ENCODE peak calls at places on chromosomes 7 and 10, in ten cellular contexts. L, V, I, Q, M, O, E, T, H and S are unnamed samples.

GRCh38 chr7:41869596-41869995 is 166.7 kb upstream of the INHBA start:
- DNase-seq in L (no peak), V (no peak), I (no peak), Q (no peak), M (no peak), O (no peak), E (no peak), T (peak; percentile 28), H (no peak), S (no peak)

GRCh38 chr10:4183761-4184261 is 398.8 kb upstream of the KLF6 start:
- DNase-seq in L (no peak), V (peak; percentile 77), I (no peak), Q (no peak), M (no peak), O (no peak), E (no peak), T (no peak), H (no peak), S (no peak)

GRCh38 chr7:95199779-95200558 is 124.4 kb downstream of the PON1 start:
- DNase-seq in L (no peak), V (no peak), I (no peak), Q (peak; percentile 36), M (no peak), O (peak; percentile 64), E (peak; percentile 48), T (no peak), H (peak; percentile 24), S (peak; percentile 27)

GRCh38 chr7:18177815-18178660 is 150.4 kb upstream of the PRPS1L1 start:
- DNase-seq in L (no peak), V (no peak), I (no peak), Q (no peak), M (no peak), O (no peak), E (no peak), T (no peak), H (no peak), S (peak; percentile 57)

GRCh38 chr7:87797395-87797794 is 78.8 kb downstream of the SLC25A40 start:
- DNase-seq in L (no peak), V (no peak), I (no peak), Q (no peak), M (no peak), O (no peak), E (no peak), T (no peak), H (no peak), S (no peak)

GRCh38 chr7:71521506-71521905 is 389.6 kb downstream of the GALNT17 start:
- DNase-seq in L (peak; percentile 61), V (no peak), I (no peak), Q (no peak), M (no peak), O (no peak), E (no peak), T (no peak), H (no peak), S (no peak)

GRCh38 chr7:84013616-84014240 is 180.9 kb downstream of the SEMA3A start:
- DNase-seq in L (no peak), V (no peak), I (no peak), Q (no peak), M (no peak), O (no peak), E (no peak), T (no peak), H (no peak), S (no peak)

GRCh38 chr10:82742478-82742877 is 867.5 kb downstream of the NRG3 start:
- DNase-seq in L (no peak), V (no peak), I (no peak), Q (no peak), M (no peak), O (no peak), E (no peak), T (no peak), H (no peak), S (no peak)

GRCh38 chr7:155852426-155853301 is 40.4 kb upstream of the SHH start:
- DNase-seq in L (no peak), V (no peak), I (peak; percentile 34), Q (no peak), M (no peak), O (peak; percentile 28), E (no peak), T (no peak), H (no peak), S (no peak)

GRCh38 chr7:113199841-113200240 is 81.5 kb upstream of the SMIM30 start:
- DNase-seq in L (no peak), V (no peak), I (no peak), Q (no peak), M (no peak), O (no peak), E (no peak), T (no peak), H (no peak), S (no peak)

GRCh38 chr10:100303724-100304319 is 17.3 kb upstream of the BLOC1S2 start:
- DNase-seq in L (no peak), V (no peak), I (no peak), Q (no peak), M (no peak), O (no peak), E (no peak), T (no peak), H (peak; percentile 32), S (peak; percentile 60)

GRCh38 chr10:116109881-116110280 is 163.1 kb downstream of the GFRA1 start:
- DNase-seq in L (no peak), V (no peak), I (no peak), Q (no peak), M (no peak), O (no peak), E (no peak), T (no peak), H (no peak), S (no peak)

GRCh38 chr7:28236560-28236959 is 56.0 kb upstream of the JAZF1 start:
- DNase-seq in L (no peak), V (no peak), I (no peak), Q (no peak), M (no peak), O (no peak), E (no peak), T (no peak), H (no peak), S (no peak)

GRCh38 chr10:36023939-36024338 is 381.8 kb upstream of the FZD8 start:
- DNase-seq in L (no peak), V (peak; percentile 57), I (no peak), Q (no peak), M (peak; percentile 5), O (no peak), E (no peak), T (no peak), H (no peak), S (no peak)

GRCh38 chr10:99329238-99329890 is at the start of gene CNNM1:
- DNase-seq in L (peak; percentile 54), V (no peak), I (peak; percentile 72), Q (peak; percentile 47), M (no peak), O (peak; percentile 74), E (no peak), T (peak; percentile 28), H (no peak), S (peak; percentile 29)

GRCh38 chr7:116499168-116500070 is at the start of gene CAV2:
- DNase-seq in L (peak; percentile 77), V (no peak), I (no peak), Q (peak; percentile 78), M (peak; percentile 77), O (peak; percentile 81), E (peak; percentile 84), T (peak; percentile 86), H (peak; percentile 74), S (peak; percentile 39)

GRCh38 chr10:118615888-118616287 is 20.4 kb upstream of the PRLHR start:
- DNase-seq in L (no peak), V (no peak), I (no peak), Q (no peak), M (peak; percentile 4), O (no peak), E (no peak), T (no peak), H (peak; percentile 10), S (no peak)
- TF ChIP-seq CTCF in L (no peak), V (no peak), I (peak; percentile 63), Q (no peak), M (no peak), O (no peak), E (no peak), T (no peak), H (peak; percentile 59), S (no peak)

GRCh38 chr7:77989981-77990566 is 191.5 kb downstream of the PHTF2 start:
- DNase-seq in L (no peak), V (no peak), I (no peak), Q (no peak), M (no peak), O (no peak), E (no peak), T (no peak), H (no peak), S (no peak)
- TF ChIP-seq CTCF in L (no peak), V (no peak), I (peak; percentile 49), Q (no peak), M (no peak), O (no peak), E (no peak), T (no peak), H (peak; percentile 20), S (peak; percentile 25)

DNA sequence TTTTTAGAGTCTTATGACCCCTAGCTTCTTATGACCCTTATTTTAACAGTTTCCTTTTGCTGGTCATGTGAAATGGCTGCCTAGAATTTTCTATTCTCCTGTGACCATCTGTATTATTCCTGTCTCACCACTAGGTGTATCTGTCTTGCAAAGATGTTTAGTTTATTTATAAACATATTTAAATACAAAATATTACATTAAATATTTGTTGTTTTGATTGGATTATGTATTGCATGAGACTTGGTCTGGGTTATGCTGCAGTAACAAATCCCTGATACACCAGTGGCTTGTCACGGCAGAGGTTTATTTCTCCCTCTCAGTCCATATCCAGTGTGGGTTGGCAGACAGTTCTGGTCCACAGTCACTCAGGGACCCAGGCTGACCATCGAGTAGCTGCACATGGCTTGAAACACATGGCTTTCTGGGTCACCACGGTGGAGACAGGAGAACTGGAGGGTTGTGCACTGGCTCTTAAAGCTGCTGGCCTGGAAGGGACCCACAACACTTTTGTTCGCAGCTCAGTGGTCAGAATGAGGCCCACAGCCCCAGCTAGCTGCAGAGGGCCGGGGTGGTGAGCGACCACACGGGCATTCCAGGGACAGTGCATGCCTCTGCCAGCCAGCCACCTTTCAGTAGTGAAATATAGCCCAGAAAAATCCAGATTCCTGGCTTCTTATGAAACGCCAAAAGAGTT is 7.4 kb downstream of the RASSF4 start:
- DNase-seq in L (no peak), V (no peak), I (no peak), Q (no peak), M (no peak), O (no peak), E (peak; percentile 35), T (no peak), H (no peak), S (no peak)
- TF ChIP-seq CTCF in L (peak; percentile 22), V (peak; percentile 3), I (peak; percentile 66), Q (no peak), M (no peak), O (no peak), E (peak; percentile 27), T (no peak), H (no peak), S (peak; percentile 11)

DNA sequence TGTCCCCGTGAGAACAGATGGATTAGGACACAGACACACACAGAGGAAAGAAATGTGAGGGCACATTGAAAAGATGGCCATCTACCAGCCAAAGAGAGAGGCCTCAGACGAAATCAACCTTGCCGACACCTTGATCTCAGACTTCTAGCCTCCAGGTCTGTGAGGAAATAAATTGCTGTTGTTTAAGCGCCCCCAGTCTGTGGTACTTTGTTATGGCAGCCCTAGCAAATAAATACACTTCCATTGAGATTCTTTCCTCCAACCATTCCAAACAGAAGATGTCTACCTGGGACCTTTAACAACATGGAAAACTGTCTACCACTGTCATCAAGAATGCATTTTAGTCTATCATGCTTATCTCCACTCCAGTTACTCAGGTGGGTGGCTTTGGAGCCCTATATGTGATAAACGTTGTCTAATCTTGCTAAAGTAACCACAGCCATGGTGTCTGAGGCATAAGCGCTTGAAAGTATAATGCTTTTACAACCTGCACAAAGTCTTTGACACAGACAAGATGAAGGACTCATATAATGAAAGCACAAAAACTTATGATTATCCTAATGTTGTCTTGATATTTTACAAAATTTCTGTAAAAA is 244.3 kb downstream of the MTERF1 start:
- DNase-seq in L (no peak), V (no peak), I (no peak), Q (no peak), M (no peak), O (no peak), E (no peak), T (no peak), H (peak; percentile 32), S (no peak)
- TF ChIP-seq CTCF in L (peak; percentile 37), V (peak; percentile 32), I (peak; percentile 71), Q (no peak), M (peak; percentile 62), O (peak; percentile 37), E (peak; percentile 44), T (peak; percentile 66), H (peak; percentile 66), S (peak; percentile 61)